ENCODE peak calls at places on chromosomes 12 and 14, in eight cellular contexts. C is putamen; Z is SW480; I is naive B cell; V is HFFc6; Y is naive thymus-derived CD8-positive, alpha-beta T cell; M is hippocampal formation; Q is heart right ventricle. E is an unnamed sample.

GRCh38 chr12:23006413-23006812 is 381.4 kb downstream of the ETNK1 start:
- DNase-seq in C (no peak), I (no peak), Y (no peak), M (no peak), Q (peak; percentile 32), V (no peak), Z (no peak), E (no peak)

GRCh38 chr14:91387135-91387849 is 30.3 kb downstream of the CCDC88C start:
- DNase-seq in Z (no peak), Q (no peak), V (no peak), M (no peak), Y (peak; percentile 53), C (no peak), I (no peak), E (no peak)

GRCh38 chr12:81128930-81129554 is 51.2 kb downstream of the ACSS3 start:
- DNase-seq in Q (no peak), C (peak; percentile 7), I (no peak), Z (peak; percentile 59), Y (no peak), M (no peak), V (peak; percentile 53), E (no peak)

GRCh38 chr12:14775652-14776020 is 27.6 kb downstream of the WBP11 start:
- DNase-seq in M (no peak), V (peak; percentile 48), Y (no peak), Q (no peak), Z (peak; percentile 42), I (no peak), C (no peak), E (no peak)

GRCh38 chr12:120903818-120904773 is at the start of gene SPPL3:
- DNase-seq in V (peak; percentile 62), Y (peak; percentile 89), Z (peak; percentile 73), I (peak; percentile 87), C (peak; percentile 90), Q (peak; percentile 95), M (peak; percentile 91), E (peak; percentile 58)

GRCh38 chr12:112013601-112014402 is 576 bp downstream of the ERP29 start:
- DNase-seq in Z (peak; percentile 88), V (peak; percentile 35), M (peak; percentile 54), Q (peak; percentile 54), Y (peak; percentile 68), I (peak; percentile 55), C (peak; percentile 75), E (peak; percentile 64)

GRCh38 chr14:37143500-37143874 is 28.9 kb downstream of the SLC25A21 start:
- DNase-seq in Q (no peak), M (no peak), V (no peak), Z (no peak), C (no peak), Y (no peak), I (no peak), E (no peak)

GRCh38 chr14:51019089-51019488 is 74.8 kb upstream of the PYGL start:
- DNase-seq in Q (no peak), V (no peak), C (no peak), I (no peak), M (no peak), Z (no peak), Y (no peak), E (no peak)

GRCh38 chr12:51270847-51271518 is 768 bp upstream of the SMAGP start:
- DNase-seq in Z (peak; percentile 92), C (no peak), V (peak; percentile 89), I (no peak), Y (no peak), M (no peak), Q (no peak), E (no peak)

GRCh38 chr12:53492188-53492587 is 7.1 kb downstream of the MAP3K12 start:
- DNase-seq in Y (peak; percentile 36), M (no peak), Z (no peak), I (peak; percentile 21), Q (no peak), C (no peak), V (no peak), E (no peak)

GRCh38 chr14:21558703-21559063 is 21.2 kb downstream of the OR10G3 start:
- DNase-seq in M (no peak), C (no peak), V (no peak), Y (no peak), Q (no peak), I (no peak), Z (no peak), E (no peak)

GRCh38 chr12:5139751-5140150 is 96.1 kb downstream of the KCNA5 start:
- DNase-seq in Z (no peak), V (no peak), C (no peak), M (no peak), Y (no peak), I (no peak), Q (no peak), E (no peak)

GRCh38 chr14:91357272-91357671 is 60.3 kb downstream of the CCDC88C start:
- DNase-seq in M (no peak), Q (no peak), C (no peak), I (no peak), Z (no peak), V (no peak), Y (no peak), E (no peak)

GRCh38 chr14:22980672-22981089 is 1.7 kb downstream of the AJUBA start:
- DNase-seq in Q (peak; percentile 34), V (peak; percentile 38), Z (peak; percentile 62), I (no peak), Y (peak; percentile 30), C (no peak), M (no peak), E (no peak)

GRCh38 chr12:62268956-62269355 is 8.8 kb downstream of the USP15 start:
- DNase-seq in I (no peak), Z (no peak), M (no peak), Y (no peak), C (no peak), V (peak; percentile 46), Q (no peak), E (no peak)

GRCh38 chr12:2414810-2415567 is 362.2 kb downstream of the CACNA1C start:
- DNase-seq in Y (no peak), I (no peak), V (no peak), M (no peak), Z (no peak), Q (no peak), C (no peak), E (no peak)

GRCh38 chr12:119804011-119804641 is 73.0 kb downstream of the CIT start:
- DNase-seq in Q (peak; percentile 51), M (peak; percentile 49), V (peak; percentile 82), C (peak; percentile 78), I (no peak), Z (peak; percentile 43), Y (no peak), E (no peak)

GRCh38 chr12:123671876-123672275 is 963 bp downstream of the TCTN2 start:
- DNase-seq in Z (no peak), V (no peak), C (no peak), Q (no peak), Y (no peak), M (no peak), I (no peak), E (no peak)

GRCh38 chr12:122935318-122935717 is 30.9 kb downstream of the ABCB9 start:
- DNase-seq in Y (no peak), Q (no peak), Z (no peak), I (no peak), C (no peak), V (no peak), M (no peak), E (no peak)

GRCh38 chr12:126953365-126953889 is 1313.5 kb upstream of the TMEM132C start:
- DNase-seq in Q (no peak), Z (no peak), V (no peak), Y (no peak), M (no peak), C (no peak), I (no peak), E (no peak)

GRCh38 chr14:41130274-41130673 is 476.4 kb upstream of the LRFN5 start:
- DNase-seq in C (no peak), Q (no peak), I (no peak), V (no peak), Z (no peak), Y (no peak), M (no peak), E (no peak)

GRCh38 chr12:45357547-45358417 is 141.9 kb downstream of the ANO6 start:
- DNase-seq in V (no peak), Y (no peak), M (no peak), I (no peak), Q (no peak), C (no peak), Z (no peak), E (no peak)

GRCh38 chr14:105888151-105888550 is 361.8 kb downstream of the TMEM121 start:
- DNase-seq in Z (no peak), M (no peak), I (no peak), Y (no peak), C (no peak), Q (no peak), V (no peak), E (peak; percentile 22)

GRCh38 chr14:104876251-104876699 is 11.2 kb downstream of the CEP170B start:
- DNase-seq in M (no peak), V (peak; percentile 16), Y (peak; percentile 22), C (no peak), Z (peak; percentile 39), Q (peak; percentile 28), I (no peak), E (no peak)

GRCh38 chr14:69844171-69844570 is 35.0 kb upstream of the SMOC1 start:
- DNase-seq in V (no peak), Y (no peak), Q (no peak), M (no peak), I (no peak), C (no peak), Z (no peak), E (no peak)

GRCh38 chr12:117076410-117077372 is 22.5 kb downstream of the TESC start:
- DNase-seq in Q (no peak), M (no peak), Z (no peak), I (no peak), V (no peak), C (no peak), Y (peak; percentile 15), E (peak; percentile 37)

GRCh38 chr12:123071401-123072304 is 79.2 kb downstream of the PITPNM2 start:
- DNase-seq in Z (no peak), M (no peak), I (no peak), Y (no peak), Q (peak; percentile 46), C (no peak), V (no peak), E (no peak)

GRCh38 chr12:114917307-114917706 is 233.3 kb upstream of the TBX3 start:
- DNase-seq in I (no peak), Y (no peak), Z (no peak), C (no peak), Q (no peak), V (no peak), M (no peak), E (no peak)

GRCh38 chr14:92677087-92677668 is 71.2 kb downstream of the LGMN start:
- DNase-seq in V (no peak), M (peak; percentile 24), Z (no peak), Q (no peak), I (peak; percentile 84), C (peak; percentile 29), Y (peak; percentile 31), E (no peak)

GRCh38 chr12:82326905-82327503 is 31.2 kb downstream of the CCDC59 start:
- DNase-seq in V (peak; percentile 10), Y (peak; percentile 15), Z (peak; percentile 23), M (no peak), Q (no peak), C (no peak), I (no peak), E (no peak)

GRCh38 chr12:18239561-18239960 is 21.8 kb upstream of the PIK3C2G start:
- DNase-seq in Y (no peak), Q (no peak), Z (no peak), M (no peak), I (no peak), C (no peak), V (no peak), E (no peak)

GRCh38 chr12:109134186-109134917 is 18.0 kb downstream of the ACACB start:
- DNase-seq in Y (no peak), M (no peak), V (peak; percentile 3), Z (no peak), C (no peak), Q (peak; percentile 43), I (no peak), E (no peak)

GRCh38 chr14:50733479-50733878 is 65.4 kb upstream of the SAV1 start:
- DNase-seq in I (no peak), M (no peak), V (no peak), Q (no peak), Y (no peak), C (no peak), Z (no peak), E (no peak)

GRCh38 chr12:83015390-83016225 is 328.9 kb downstream of the TMTC2 start:
- DNase-seq in I (no peak), Q (no peak), V (peak; percentile 1), C (no peak), Z (no peak), M (no peak), Y (no peak), E (peak; percentile 4)